ENCODE peak calls at places on chromosome 12, in five cellular contexts. Z, U, W, J and D are unnamed samples.

GRCh38 chr12:15632708-15633107 is 156.5 kb downstream of the EPS8 start:
- DNase-seq in U (no peak), J (no peak), Z (no peak), W (no peak), D (no peak)

GRCh38 chr12:126685636-126686035 is 1581.3 kb upstream of the TMEM132C start:
- DNase-seq in Z (no peak), J (no peak), W (no peak), U (no peak), D (no peak)

GRCh38 chr12:57627504-57628279 is 5.3 kb downstream of the B4GALNT1 start:
- DNase-seq in J (no peak), W (no peak), Z (no peak), U (no peak), D (no peak)

GRCh38 chr12:11649413-11650278 is at the start of gene ETV6:
- DNase-seq in W (peak; percentile 69), J (peak; percentile 81), U (peak; percentile 86), Z (peak; percentile 88), D (peak; percentile 80)

GRCh38 chr12:80778005-80778541 is 61.4 kb downstream of the MYF5 start:
- DNase-seq in W (no peak), J (no peak), U (no peak), Z (no peak), D (peak; percentile 95)

GRCh38 chr12:94930216-94930654 is 73.3 kb downstream of the NDUFA12 start:
- DNase-seq in W (no peak), Z (no peak), U (no peak), J (no peak), D (no peak)

GRCh38 chr12:67034110-67034879 is 234.9 kb upstream of the CAND1 start:
- DNase-seq in Z (no peak), W (no peak), J (no peak), U (no peak), D (no peak)

GRCh38 chr12:88153959-88154358 is 11.9 kb downstream of the TMTC3 start:
- DNase-seq in U (no peak), Z (no peak), W (no peak), J (no peak), D (peak; percentile 17)

GRCh38 chr12:125983784-125984510 is 918.7 kb downstream of the AACS start:
- DNase-seq in U (no peak), W (peak; percentile 76), J (no peak), Z (no peak), D (no peak)

GRCh38 chr12:20646239-20646827 is 48.8 kb upstream of the SLCO1C1 start:
- DNase-seq in Z (no peak), W (no peak), U (no peak), J (no peak), D (no peak)

GRCh38 chr12:101670007-101670671 is 27.3 kb upstream of the CHPT1 start:
- DNase-seq in W (peak; percentile 8), U (no peak), J (no peak), Z (no peak), D (peak; percentile 7)

GRCh38 chr12:131818821-131819585 is 9.2 kb upstream of the MMP17 start:
- DNase-seq in U (no peak), W (no peak), Z (peak; percentile 77), J (no peak), D (no peak)

GRCh38 chr12:122659579-122659978 is 43.6 kb downstream of the HCAR2 start:
- DNase-seq in J (no peak), U (no peak), Z (no peak), W (no peak), D (no peak)

GRCh38 chr12:64323476-64324225 is 66.9 kb downstream of the C12orf56 start:
- DNase-seq in Z (no peak), U (no peak), W (no peak), J (no peak), D (no peak)

GRCh38 chr12:79884401-79885006 is 50.4 kb downstream of the PPP1R12A start:
- DNase-seq in U (no peak), J (no peak), W (no peak), Z (no peak), D (no peak)

GRCh38 chr12:86496595-86496994 is 240.4 kb upstream of the MGAT4C start:
- DNase-seq in U (no peak), Z (no peak), W (no peak), J (no peak), D (no peak)

GRCh38 chr12:119204716-119205285 is 26.1 kb downstream of the HSPB8 start:
- DNase-seq in J (no peak), Z (no peak), U (no peak), W (no peak), D (no peak)

GRCh38 chr12:124188059-124188458 is 106.8 kb upstream of the RFLNA start:
- DNase-seq in Z (no peak), J (no peak), U (no peak), W (no peak), D (no peak)

GRCh38 chr12:359091-359490 is 30.0 kb downstream of the KDM5A start:
- DNase-seq in J (no peak), Z (no peak), W (no peak), U (no peak), D (no peak)

GRCh38 chr12:51349026-51349425 is 2.5 kb upstream of the CELA1 start:
- DNase-seq in Z (no peak), J (no peak), U (no peak), W (no peak), D (no peak)

GRCh38 chr12:4580165-4580773 is 18.3 kb downstream of the DYRK4 start:
- DNase-seq in J (no peak), U (no peak), Z (no peak), W (peak; percentile 67), D (no peak)

GRCh38 chr12:78209851-78210493 is 379.3 kb downstream of the NAV3 start:
- DNase-seq in J (no peak), Z (no peak), U (no peak), W (no peak), D (peak; percentile 95)

GRCh38 chr12:105427883-105428282 is 97.4 kb downstream of the C12orf75 start:
- DNase-seq in U (no peak), J (no peak), W (no peak), Z (no peak), D (no peak)

GRCh38 chr12:2084553-2085296 is 31.9 kb downstream of the CACNA1C start:
- DNase-seq in J (no peak), Z (peak; percentile 82), W (no peak), U (no peak), D (peak; percentile 59)

GRCh38 chr12:105843989-105844768 is 294.6 kb downstream of the NUAK1 start:
- DNase-seq in U (no peak), Z (no peak), W (no peak), J (no peak), D (peak; percentile 36)

GRCh38 chr12:105587237-105587636 is 256.7 kb downstream of the C12orf75 start:
- DNase-seq in J (no peak), W (no peak), U (no peak), Z (no peak), D (no peak)

GRCh38 chr12:54164402-54165145 is 24.2 kb downstream of the SMUG1 start:
- DNase-seq in W (no peak), J (no peak), Z (no peak), U (no peak), D (no peak)

GRCh38 chr12:71686658-71687025 is 760 bp downstream of the TMEM19 start:
- DNase-seq in W (no peak), U (no peak), Z (no peak), J (no peak), D (no peak)

DNA sequence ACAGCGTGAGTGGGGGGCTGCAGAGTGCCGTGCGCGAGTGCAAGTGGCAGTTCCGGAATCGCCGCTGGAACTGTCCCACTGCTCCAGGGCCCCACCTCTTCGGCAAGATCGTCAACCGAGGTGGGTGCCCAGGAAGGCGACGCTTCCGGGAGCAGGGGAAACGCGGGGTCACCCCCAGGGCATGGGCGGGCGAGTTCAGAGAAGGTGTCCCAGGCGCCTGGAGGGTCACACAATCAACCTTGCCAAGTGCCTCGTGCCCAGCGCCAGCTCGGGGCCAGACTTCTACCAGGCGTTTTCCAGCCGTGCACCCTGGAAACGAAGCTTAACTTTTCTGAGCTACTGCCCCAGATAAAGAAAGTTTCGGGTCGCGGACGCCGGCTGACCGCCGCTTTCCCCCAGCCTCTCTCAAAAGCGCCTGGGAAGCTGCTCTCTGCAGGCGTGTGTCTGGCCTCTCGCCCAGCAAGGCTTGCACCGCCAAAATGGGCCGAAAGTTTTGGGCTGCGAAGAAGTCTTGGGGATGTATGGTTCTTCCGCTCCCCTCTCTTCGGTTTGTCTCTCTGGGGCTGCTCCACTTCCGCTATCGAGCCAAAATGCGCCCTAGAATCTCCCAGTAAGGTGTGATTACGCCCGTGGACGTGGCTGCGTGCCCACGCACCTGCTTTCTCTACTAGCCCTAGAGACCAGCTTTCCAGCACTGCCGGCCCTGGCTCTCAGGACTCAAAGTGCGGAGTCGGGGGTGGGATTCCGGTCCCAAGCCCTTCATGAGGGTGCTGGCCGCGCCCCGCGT is 1.7 kb downstream of the WNT1 start:
- DNase-seq in W (no peak), Z (peak; percentile 78), U (no peak), J (peak; percentile 64), D (no peak)
- H3K4me3 ChIP-seq in W (no peak overlapping the region), Z (no peak overlapping the region), U (peak overlapping the region; percentile 42), J (no peak overlapping the region), D (peak overlapping the region; percentile 7)

DNA sequence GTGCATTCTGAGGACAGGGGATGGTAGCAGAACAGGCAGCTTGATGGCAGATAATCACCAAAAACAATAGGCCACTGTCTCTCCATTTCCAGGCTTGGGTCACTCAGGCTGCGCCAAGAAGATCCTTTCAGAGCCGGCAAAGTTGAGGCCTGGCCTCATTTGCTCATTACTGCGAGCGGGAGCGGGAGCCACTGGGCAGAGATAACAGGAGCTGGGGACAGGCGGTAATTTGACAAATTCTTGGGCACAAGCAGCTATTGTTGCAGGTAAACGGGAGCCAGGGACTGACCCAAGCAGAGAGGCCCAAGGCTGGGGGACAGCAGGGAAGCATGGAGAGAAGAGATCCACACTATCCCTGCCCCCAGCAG is 2.1 kb downstream of the MSI1 start:
- DNase-seq in Z (no peak), J (no peak), U (no peak), W (no peak), D (no peak)
- H3K4me3 ChIP-seq in Z (no peak overlapping the region), J (no peak overlapping the region), U (no peak overlapping the region), W (peak overlapping the region; percentile 89), D (no peak overlapping the region)

DNA sequence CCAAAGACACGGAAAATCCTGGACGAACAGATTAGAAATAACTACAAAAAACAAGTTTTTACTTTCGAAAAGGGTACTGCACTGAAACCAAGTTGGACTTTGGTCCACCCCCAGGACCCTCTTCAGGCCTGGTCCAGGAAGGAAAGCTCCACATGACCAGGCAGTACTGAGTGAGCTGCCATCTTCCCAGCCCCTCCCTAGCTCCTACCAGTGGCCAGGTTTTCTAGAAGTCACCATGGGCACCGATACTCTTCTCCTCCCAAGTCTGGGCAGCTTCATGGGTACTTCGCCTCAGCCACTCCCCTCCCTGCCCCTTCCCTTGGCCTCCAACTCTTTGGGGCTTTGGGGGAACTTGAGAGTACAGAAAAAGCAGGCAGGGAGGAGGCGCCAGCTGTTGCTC is 6.6 kb downstream of the VAMP1 start:
- DNase-seq in J (no peak), U (peak; percentile 26), W (no peak), Z (peak; percentile 32), D (no peak)
- H3K4me3 ChIP-seq in J (no peak overlapping the region), U (no peak overlapping the region), W (no peak overlapping the region), Z (no peak overlapping the region), D (no peak overlapping the region)

DNA sequence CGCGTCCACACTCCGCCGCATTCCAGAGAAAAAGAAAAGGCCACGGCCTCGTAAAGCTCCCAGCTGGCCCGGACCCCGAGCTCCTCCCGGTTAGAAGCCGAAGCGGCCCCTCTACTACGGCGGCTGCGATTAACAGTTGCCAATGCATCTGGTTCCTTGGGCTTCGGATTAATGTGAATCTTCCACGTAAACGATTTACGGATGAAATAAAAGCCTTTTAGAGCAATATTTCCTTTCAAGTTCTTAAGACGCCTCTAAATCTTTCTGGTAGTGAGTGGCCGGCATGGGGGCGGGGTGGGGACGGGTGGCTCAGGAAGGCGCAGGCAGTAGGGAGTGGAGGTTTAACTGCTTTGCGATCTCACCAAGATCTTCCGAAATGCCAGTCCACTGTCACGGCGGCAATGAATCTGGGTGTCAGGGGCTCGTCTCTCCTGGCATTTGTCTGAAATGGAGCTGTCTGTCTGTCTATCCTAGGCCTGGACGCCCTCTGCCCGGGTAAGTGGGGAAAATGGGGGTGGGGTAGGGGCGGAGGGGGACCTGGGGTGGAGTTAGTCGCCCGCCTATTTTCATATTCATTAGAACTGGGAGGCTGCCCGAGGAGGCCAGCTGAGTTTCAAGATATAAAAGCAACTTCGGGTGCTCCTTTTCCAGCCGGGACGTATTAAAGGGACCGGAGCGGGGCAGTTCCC is 427 bp upstream of the ALX1 start:
- DNase-seq in W (peak; percentile 46), U (no peak), Z (peak; percentile 64), J (peak; percentile 23), D (no peak)
- H3K4me3 ChIP-seq in W (peak overlapping the region; percentile 59), U (no peak overlapping the region), Z (no peak overlapping the region), J (no peak overlapping the region), D (peak overlapping the region; percentile 62)